ENCODE peak calls at places on chromosomes 5 and 9, in nine cellular contexts. One of them, this sample, is unnamed.

GRCh38 chr9:137307255-137308101 is 5.4 kb upstream of the NRARP start:
- DNase-seq in MM.1S: no peak
- DNase-seq in HepG2: no peak
- DNase-seq in mammary epithelial cell: no peak
- DNase-seq in OCI-LY7: no peak
- DNase-seq in astrocyte: no peak
- DNase-seq in GM23338: peak; percentile 84
- DNase-seq in fibroblast of lung: no peak
- DNase-seq in HCT116: no peak
- DNase-seq in this sample: peak; percentile 40

GRCh38 chr9:91954841-91955471 is 4.9 kb upstream of the ROR2 start:
- DNase-seq in OCI-LY7: peak; percentile 40
- DNase-seq in astrocyte: peak; percentile 86
- DNase-seq in HepG2: peak; percentile 33
- DNase-seq in GM23338: peak; percentile 93
- DNase-seq in HCT116: peak; percentile 54
- DNase-seq in fibroblast of lung: peak; percentile 82
- DNase-seq in mammary epithelial cell: peak; percentile 49
- DNase-seq in MM.1S: peak; percentile 58
- DNase-seq in this sample: peak; percentile 86

GRCh38 chr5:125413861-125414260 is 667.4 kb upstream of the ZNF608 start:
- DNase-seq in OCI-LY7: no peak
- DNase-seq in GM23338: no peak
- DNase-seq in HCT116: no peak
- DNase-seq in MM.1S: no peak
- DNase-seq in fibroblast of lung: no peak
- DNase-seq in mammary epithelial cell: no peak
- DNase-seq in astrocyte: no peak
- DNase-seq in HepG2: no peak
- DNase-seq in this sample: no peak

GRCh38 chr5:132093310-132093709 is 19.7 kb downstream of the CSF2 start:
- DNase-seq in mammary epithelial cell: no peak
- DNase-seq in HCT116: no peak
- DNase-seq in HepG2: no peak
- DNase-seq in astrocyte: no peak
- DNase-seq in OCI-LY7: no peak
- DNase-seq in fibroblast of lung: no peak
- DNase-seq in GM23338: no peak
- DNase-seq in MM.1S: no peak
- DNase-seq in this sample: no peak

GRCh38 chr9:35489313-35490154 is at the start of gene RUSC2:
- DNase-seq in OCI-LY7: peak; percentile 24
- DNase-seq in HCT116: peak; percentile 68
- DNase-seq in mammary epithelial cell: peak; percentile 81
- DNase-seq in astrocyte: peak; percentile 85
- DNase-seq in GM23338: peak; percentile 94
- DNase-seq in HepG2: peak; percentile 75
- DNase-seq in fibroblast of lung: peak; percentile 87
- DNase-seq in MM.1S: peak; percentile 80
- DNase-seq in this sample: peak; percentile 95

GRCh38 chr5:43891112-43891511 is 288.1 kb downstream of the NNT start:
- DNase-seq in HCT116: no peak
- DNase-seq in GM23338: no peak
- DNase-seq in fibroblast of lung: no peak
- DNase-seq in OCI-LY7: no peak
- DNase-seq in astrocyte: no peak
- DNase-seq in mammary epithelial cell: no peak
- DNase-seq in MM.1S: no peak
- DNase-seq in HepG2: no peak
- DNase-seq in this sample: no peak

GRCh38 chr5:175811594-175811993 is 59.8 kb upstream of the CPLX2 start:
- DNase-seq in HCT116: no peak
- DNase-seq in MM.1S: no peak
- DNase-seq in mammary epithelial cell: no peak
- DNase-seq in fibroblast of lung: no peak
- DNase-seq in astrocyte: no peak
- DNase-seq in GM23338: no peak
- DNase-seq in HepG2: no peak
- DNase-seq in OCI-LY7: no peak
- DNase-seq in this sample: no peak

GRCh38 chr9:92679413-92680165 is 9.7 kb upstream of the IPPK start:
- DNase-seq in astrocyte: no peak
- DNase-seq in HCT116: no peak
- DNase-seq in fibroblast of lung: no peak
- DNase-seq in MM.1S: no peak
- DNase-seq in OCI-LY7: no peak
- DNase-seq in GM23338: peak; percentile 33
- DNase-seq in mammary epithelial cell: no peak
- DNase-seq in HepG2: no peak
- DNase-seq in this sample: no peak

GRCh38 chr5:92403308-92403707 is 1020.2 kb upstream of the ARRDC3 start:
- DNase-seq in mammary epithelial cell: no peak
- DNase-seq in astrocyte: no peak
- DNase-seq in MM.1S: peak; percentile 82
- DNase-seq in GM23338: no peak
- DNase-seq in HepG2: no peak
- DNase-seq in fibroblast of lung: no peak
- DNase-seq in HCT116: no peak
- DNase-seq in OCI-LY7: no peak
- DNase-seq in this sample: no peak

GRCh38 chr5:180090098-180090768 is 18.7 kb upstream of the RNF130 start:
- DNase-seq in OCI-LY7: peak; percentile 55
- DNase-seq in HCT116: peak; percentile 56
- DNase-seq in astrocyte: peak; percentile 36
- DNase-seq in GM23338: peak; percentile 96
- DNase-seq in mammary epithelial cell: peak; percentile 30
- DNase-seq in fibroblast of lung: peak; percentile 65
- DNase-seq in MM.1S: peak; percentile 19
- DNase-seq in HepG2: peak; percentile 36
- DNase-seq in this sample: peak; percentile 91

GRCh38 chr5:173786296-173787187 is 101.6 kb upstream of the CPEB4 start:
- DNase-seq in mammary epithelial cell: no peak
- DNase-seq in GM23338: peak; percentile 35
- DNase-seq in HepG2: no peak
- DNase-seq in fibroblast of lung: no peak
- DNase-seq in MM.1S: no peak
- DNase-seq in OCI-LY7: peak; percentile 68
- DNase-seq in HCT116: no peak
- DNase-seq in astrocyte: no peak
- DNase-seq in this sample: no peak

GRCh38 chr5:16616536-16617271 is at the start of gene RETREG1:
- DNase-seq in GM23338: peak; percentile 69
- DNase-seq in fibroblast of lung: no peak
- DNase-seq in astrocyte: peak; percentile 8
- DNase-seq in mammary epithelial cell: peak; percentile 28
- DNase-seq in HepG2: no peak
- DNase-seq in OCI-LY7: peak; percentile 33
- DNase-seq in MM.1S: peak; percentile 56
- DNase-seq in HCT116: peak; percentile 15
- DNase-seq in this sample: peak; percentile 80

GRCh38 chr5:5881294-5881693 is 458.8 kb downstream of the ICE1 start:
- DNase-seq in HCT116: no peak
- DNase-seq in MM.1S: no peak
- DNase-seq in astrocyte: no peak
- DNase-seq in GM23338: peak; percentile 79
- DNase-seq in fibroblast of lung: no peak
- DNase-seq in HepG2: no peak
- DNase-seq in mammary epithelial cell: no peak
- DNase-seq in OCI-LY7: peak; percentile 29
- DNase-seq in this sample: no peak

GRCh38 chr5:175872287-175873089 is 1.1 kb downstream of the CPLX2 start:
- DNase-seq in fibroblast of lung: no peak
- DNase-seq in OCI-LY7: no peak
- DNase-seq in astrocyte: no peak
- DNase-seq in mammary epithelial cell: no peak
- DNase-seq in MM.1S: no peak
- DNase-seq in HCT116: no peak
- DNase-seq in HepG2: peak; percentile 50
- DNase-seq in GM23338: peak; percentile 65
- DNase-seq in this sample: no peak

GRCh38 chr9:79757906-79758669 is 186.3 kb downstream of the TLE4 start:
- DNase-seq in GM23338: peak; percentile 25
- DNase-seq in fibroblast of lung: peak; percentile 33
- DNase-seq in HCT116: no peak
- DNase-seq in OCI-LY7: peak; percentile 5
- DNase-seq in mammary epithelial cell: no peak
- DNase-seq in astrocyte: no peak
- DNase-seq in MM.1S: no peak
- DNase-seq in HepG2: no peak
- DNase-seq in this sample: no peak

GRCh38 chr9:109194157-109194556 is 27.1 kb upstream of the FRRS1L start:
- DNase-seq in OCI-LY7: no peak
- DNase-seq in astrocyte: peak; percentile 43
- DNase-seq in HCT116: no peak
- DNase-seq in MM.1S: no peak
- DNase-seq in mammary epithelial cell: no peak
- DNase-seq in GM23338: no peak
- DNase-seq in fibroblast of lung: peak; percentile 73
- DNase-seq in HepG2: no peak
- DNase-seq in this sample: no peak

GRCh38 chr9:109186857-109187256 is 19.8 kb upstream of the FRRS1L start:
- DNase-seq in MM.1S: no peak
- DNase-seq in GM23338: no peak
- DNase-seq in HepG2: no peak
- DNase-seq in HCT116: no peak
- DNase-seq in fibroblast of lung: no peak
- DNase-seq in mammary epithelial cell: no peak
- DNase-seq in OCI-LY7: no peak
- DNase-seq in astrocyte: no peak
- DNase-seq in this sample: no peak

GRCh38 chr9:109191746-109192145 is 24.7 kb upstream of the FRRS1L start:
- DNase-seq in HepG2: no peak
- DNase-seq in astrocyte: no peak
- DNase-seq in GM23338: no peak
- DNase-seq in OCI-LY7: no peak
- DNase-seq in MM.1S: no peak
- DNase-seq in fibroblast of lung: no peak
- DNase-seq in HCT116: no peak
- DNase-seq in mammary epithelial cell: no peak
- DNase-seq in this sample: no peak

GRCh38 chr9:109190151-109190550 is 23.1 kb upstream of the FRRS1L start:
- DNase-seq in HCT116: no peak
- DNase-seq in OCI-LY7: no peak
- DNase-seq in GM23338: no peak
- DNase-seq in astrocyte: peak; percentile 14
- DNase-seq in fibroblast of lung: no peak
- DNase-seq in HepG2: no peak
- DNase-seq in MM.1S: no peak
- DNase-seq in mammary epithelial cell: no peak
- DNase-seq in this sample: no peak

DNA sequence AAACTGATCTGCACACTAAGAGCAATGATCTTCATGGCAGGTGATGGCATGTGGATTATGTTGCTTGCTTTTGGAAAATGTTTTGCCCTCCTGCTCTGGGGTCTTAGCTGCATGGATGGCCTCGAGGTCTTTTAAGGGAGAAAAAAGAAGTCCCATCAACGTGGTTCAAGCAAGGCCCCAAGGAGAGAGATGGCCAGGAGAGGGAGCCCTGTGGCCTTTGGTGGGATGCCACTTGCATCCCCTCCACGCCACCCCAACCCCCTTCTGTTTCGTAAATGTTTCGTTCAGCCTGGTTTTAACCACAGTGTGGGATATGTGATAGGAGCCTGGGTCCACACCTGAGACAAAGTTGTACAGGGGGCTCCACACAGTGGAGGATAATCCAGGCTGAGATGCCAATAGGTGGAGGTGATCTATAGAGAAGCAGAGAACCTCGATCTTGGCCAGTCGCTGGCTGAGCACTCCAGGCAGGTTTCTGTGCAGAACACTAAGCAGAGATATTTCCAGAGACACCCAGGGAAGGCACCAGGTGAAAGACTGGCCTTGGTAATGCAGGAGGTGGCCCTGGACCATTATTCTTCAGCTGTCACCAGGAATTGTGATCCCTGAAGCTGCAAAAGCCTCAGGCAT is 25.8 kb upstream of the FRRS1L start:
- DNase-seq in fibroblast of lung: peak; percentile 7
- DNase-seq in astrocyte: no peak
- DNase-seq in HCT116: peak; percentile 15
- DNase-seq in HepG2: peak; percentile 49
- DNase-seq in MM.1S: no peak
- DNase-seq in GM23338: peak; percentile 85
- DNase-seq in OCI-LY7: no peak
- DNase-seq in mammary epithelial cell: no peak
- DNase-seq in this sample: peak; percentile 55
- TF ChIP-seq CTCF in fibroblast of lung: no peak
- TF ChIP-seq CTCF in astrocyte: peak; percentile 26
- TF ChIP-seq CTCF in HCT116: peak; percentile 69
- TF ChIP-seq CTCF in HepG2: peak; percentile 80
- TF ChIP-seq CTCF in MM.1S: no peak
- TF ChIP-seq CTCF in GM23338: peak; percentile 83
- TF ChIP-seq CTCF in OCI-LY7: peak; percentile 49
- TF ChIP-seq CTCF in mammary epithelial cell: peak; percentile 33
- TF ChIP-seq CTCF in this sample: peak; percentile 53

GRCh38 chr5:84383816-84384603 is 670 bp downstream of the EDIL3 start:
- DNase-seq in HepG2: no peak
- DNase-seq in fibroblast of lung: peak; percentile 53
- DNase-seq in OCI-LY7: no peak
- DNase-seq in astrocyte: peak; percentile 60
- DNase-seq in MM.1S: no peak
- DNase-seq in GM23338: peak; percentile 94
- DNase-seq in HCT116: no peak
- DNase-seq in mammary epithelial cell: peak; percentile 53
- DNase-seq in this sample: peak; percentile 52
- H2AFZ ChIP-seq in HepG2: no peak overlapping the region
- H2AFZ ChIP-seq in fibroblast of lung: peak overlapping the region; percentile 25
- H2AFZ ChIP-seq in OCI-LY7: no peak overlapping the region
- H2AFZ ChIP-seq in astrocyte: peak overlapping the region; percentile 77
- H2AFZ ChIP-seq in MM.1S: peak overlapping the region; percentile 69
- H2AFZ ChIP-seq in GM23338: peak overlapping the region; percentile 56
- H2AFZ ChIP-seq in HCT116: no peak overlapping the region
- H2AFZ ChIP-seq in mammary epithelial cell: peak overlapping the region; percentile 78
- H2AFZ ChIP-seq in this sample: peak overlapping the region; percentile 65

GRCh38 chr9:17130285-17130684 is 4.6 kb upstream of the CNTLN start:
- DNase-seq in HCT116: no peak
- DNase-seq in HepG2: no peak
- DNase-seq in OCI-LY7: no peak
- DNase-seq in astrocyte: no peak
- DNase-seq in GM23338: no peak
- DNase-seq in mammary epithelial cell: no peak
- DNase-seq in MM.1S: no peak
- DNase-seq in fibroblast of lung: no peak
- DNase-seq in this sample: no peak
- H3K4me2 ChIP-seq in HCT116: no peak overlapping the region
- H3K4me2 ChIP-seq in HepG2: no peak overlapping the region
- H3K4me2 ChIP-seq in OCI-LY7: no peak overlapping the region
- H3K4me2 ChIP-seq in astrocyte: no peak overlapping the region
- H3K4me2 ChIP-seq in GM23338: no peak overlapping the region
- H3K4me2 ChIP-seq in mammary epithelial cell: no peak overlapping the region
- H3K4me2 ChIP-seq in MM.1S: no peak overlapping the region
- H3K4me2 ChIP-seq in fibroblast of lung: no peak overlapping the region
- H3K4me2 ChIP-seq in this sample: no peak overlapping the region

DNA sequence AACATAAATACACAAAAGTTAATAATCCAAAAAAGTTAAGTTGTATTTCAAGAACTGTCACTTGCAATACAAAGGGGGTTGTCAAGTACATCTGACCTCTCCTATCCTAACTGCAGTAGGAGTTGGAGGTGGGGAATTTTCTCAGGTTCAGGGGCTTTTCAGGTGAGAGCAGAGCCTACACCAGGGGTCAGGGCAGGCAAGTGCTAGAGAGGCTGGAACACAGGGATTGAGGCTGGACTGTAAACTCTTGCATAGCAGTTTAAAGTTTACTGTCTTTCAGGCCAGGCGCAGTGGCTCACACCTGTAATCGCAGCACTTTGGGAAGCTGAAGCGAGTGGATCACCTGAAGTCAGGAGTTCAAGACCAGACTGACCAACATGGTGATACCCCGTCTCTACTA is 25.4 kb upstream of the RASGRF2 start:
- DNase-seq in GM23338: peak; percentile 58
- DNase-seq in HepG2: peak; percentile 57
- DNase-seq in fibroblast of lung: no peak
- DNase-seq in HCT116: no peak
- DNase-seq in mammary epithelial cell: no peak
- DNase-seq in MM.1S: no peak
- DNase-seq in OCI-LY7: no peak
- DNase-seq in astrocyte: no peak
- DNase-seq in this sample: no peak
- TF ChIP-seq CTCF in GM23338: peak; percentile 31
- TF ChIP-seq CTCF in HepG2: peak; percentile 79
- TF ChIP-seq CTCF in fibroblast of lung: no peak
- TF ChIP-seq CTCF in HCT116: no peak
- TF ChIP-seq CTCF in mammary epithelial cell: no peak
- TF ChIP-seq CTCF in MM.1S: no peak
- TF ChIP-seq CTCF in OCI-LY7: no peak
- TF ChIP-seq CTCF in astrocyte: no peak
- TF ChIP-seq CTCF in this sample: no peak